ENCODE peak calls at places on chromosome 4, in eight cellular contexts. Z is cardiac muscle cell, S is tibial nerve, G is osteocyte, O is kidney epithelial cell, I is natural killer cell, N is body of pancreas, K is transverse colon. P is an unnamed sample.

GRCh38 chr4:150127757-150128156 is 49.5 kb downstream of the DCLK2 start:
- DNase-seq in I (no peak), K (no peak), O (no peak), G (no peak), S (no peak), N (no peak), Z (no peak), P (no peak)

GRCh38 chr4:1290165-1290977 is 680 bp downstream of the MAEA start:
- DNase-seq in O (no peak), G (peak), K (peak), S (no peak), Z (peak), N (peak), I (no peak), P (no peak)

GRCh38 chr4:39745920-39746319 is 48.0 kb downstream of the UBE2K start:
- DNase-seq in I (no peak), G (no peak), S (no peak), N (no peak), K (no peak), Z (no peak), O (no peak), P (no peak)

GRCh38 chr4:87555751-87556619 is 26.8 kb upstream of the SPARCL1 start:
- DNase-seq in K (no peak), S (no peak), N (no peak), Z (no peak), I (no peak), O (peak), G (no peak), P (no peak)

GRCh38 chr4:19947349-19947748 is 304.4 kb upstream of the SLIT2 start:
- DNase-seq in G (no peak), Z (no peak), K (no peak), S (no peak), I (no peak), N (no peak), O (no peak), P (no peak)

GRCh38 chr4:143482753-143483362 is 30.6 kb upstream of the SMARCA5 start:
- DNase-seq in S (peak), I (no peak), K (no peak), G (no peak), Z (peak), N (peak), O (no peak), P (no peak)

GRCh38 chr4:124183926-124184325 is 528.6 kb downstream of the ANKRD50 start:
- DNase-seq in O (no peak), S (no peak), I (no peak), N (no peak), K (no peak), Z (no peak), G (no peak), P (no peak)

GRCh38 chr4:133866328-133866699 is 335.3 kb downstream of the PABPC4L start:
- DNase-seq in G (no peak), K (no peak), O (peak), S (no peak), N (no peak), Z (no peak), I (no peak), P (no peak)

GRCh38 chr4:184395451-184395917 is 78.9 kb downstream of the IRF2 start:
- DNase-seq in O (no peak), S (no peak), K (no peak), I (no peak), G (no peak), Z (no peak), N (no peak), P (no peak)

GRCh38 chr4:26647523-26648224 is 63.8 kb downstream of the TBC1D19 start:
- DNase-seq in N (no peak), Z (no peak), O (no peak), S (no peak), I (no peak), K (no peak), G (no peak), P (no peak)

GRCh38 chr4:107977966-107978705 is 11.6 kb upstream of the HADH start:
- DNase-seq in O (no peak), S (no peak), N (no peak), Z (no peak), I (no peak), G (no peak), K (no peak), P (no peak)

GRCh38 chr4:119661231-119661630 is 32.6 kb upstream of the PDE5A start:
- DNase-seq in N (no peak), I (no peak), G (no peak), O (no peak), K (no peak), S (no peak), Z (no peak), P (no peak)

GRCh38 chr4:168811793-168812651 is 198.0 kb downstream of the CBR4 start:
- DNase-seq in N (no peak), I (no peak), K (no peak), Z (no peak), O (no peak), S (no peak), G (no peak), P (no peak)

GRCh38 chr4:4763815-4764202 is 95.7 kb upstream of the MSX1 start:
- DNase-seq in K (no peak), Z (no peak), S (no peak), N (no peak), O (no peak), I (no peak), G (no peak), P (no peak)

GRCh38 chr4:126939401-126939800 is 693.4 kb upstream of the INTU start:
- DNase-seq in G (no peak), O (peak), Z (no peak), K (no peak), N (no peak), I (no peak), S (no peak), P (no peak)

GRCh38 chr4:83855044-83855443 is 319.1 kb downstream of the GPAT3 start:
- DNase-seq in K (no peak), S (no peak), I (no peak), N (no peak), O (peak), Z (no peak), G (no peak), P (no peak)

GRCh38 chr4:60384475-60384874 is 815.7 kb upstream of the ADGRL3 start:
- DNase-seq in N (no peak), O (no peak), S (no peak), G (no peak), K (no peak), I (no peak), Z (no peak), P (no peak)

GRCh38 chr4:178937130-178937529 is 1494.9 kb upstream of the AGA start:
- DNase-seq in G (no peak), I (no peak), O (no peak), S (no peak), N (no peak), Z (no peak), K (no peak), P (no peak)

GRCh38 chr4:1300466-1301455 is 11.1 kb downstream of the MAEA start:
- DNase-seq in K (peak), I (no peak), O (no peak), S (peak), G (no peak), N (no peak), Z (no peak), P (no peak)

GRCh38 chr4:1958276-1959103 is 50.3 kb downstream of the NELFA start:
- DNase-seq in N (no peak), O (no peak), Z (no peak), I (no peak), S (no peak), G (no peak), K (no peak), P (no peak)

GRCh38 chr4:26139310-26139924 is 181.4 kb upstream of the RBPJ start:
- DNase-seq in I (no peak), S (no peak), O (no peak), G (no peak), Z (no peak), N (no peak), K (no peak), P (no peak)

GRCh38 chr4:65050786-65051185 is 619.5 kb downstream of the EPHA5 start:
- DNase-seq in N (no peak), K (no peak), G (no peak), I (no peak), Z (no peak), S (no peak), O (no peak), P (no peak)

GRCh38 chr4:1623390-1623789 is 60.7 kb downstream of the FAM53A start:
- DNase-seq in K (no peak), I (no peak), S (no peak), N (no peak), Z (no peak), O (no peak), G (no peak), P (no peak)

GRCh38 chr4:3729188-3729884 is 36.8 kb upstream of the ADRA2C start:
- DNase-seq in I (no peak), K (no peak), O (no peak), G (no peak), S (no peak), Z (no peak), N (no peak), P (no peak)

GRCh38 chr4:6992728-6993655 is 50.2 kb upstream of the TADA2B start:
- DNase-seq in K (no peak), S (no peak), G (peak), Z (no peak), O (peak), N (peak), I (no peak), P (no peak)

GRCh38 chr4:168028568-168028967 is 63.8 kb upstream of the ANXA10 start:
- DNase-seq in K (no peak), S (no peak), G (no peak), I (no peak), Z (no peak), N (peak), O (no peak), P (no peak)

GRCh38 chr4:34720563-34720962 is 1523.8 kb downstream of the ARAP2 start:
- DNase-seq in Z (peak), N (no peak), K (no peak), S (no peak), G (no peak), O (peak), I (no peak), P (no peak)

GRCh38 chr4:150096625-150097024 is 18.4 kb downstream of the DCLK2 start:
- DNase-seq in S (no peak), O (no peak), N (no peak), G (no peak), I (no peak), K (no peak), Z (no peak), P (no peak)

GRCh38 chr4:26782168-26782829 is 78.3 kb upstream of the STIM2 start:
- DNase-seq in O (no peak), I (no peak), G (no peak), Z (no peak), N (no peak), K (no peak), S (no peak), P (no peak)

GRCh38 chr4:107619065-107619464 is 101.0 kb downstream of the PAPSS1 start:
- DNase-seq in S (peak), N (no peak), I (no peak), K (no peak), O (peak), G (no peak), Z (no peak), P (no peak)

GRCh38 chr4:142161093-142161492 is 524.7 kb downstream of the IL15 start:
- DNase-seq in N (no peak), S (no peak), I (no peak), Z (no peak), G (no peak), K (no peak), O (no peak), P (no peak)

GRCh38 chr4:31674313-31674947 is 954.3 kb downstream of the PCDH7 start:
- DNase-seq in N (no peak), Z (peak), I (no peak), G (no peak), O (no peak), S (no peak), K (no peak), P (no peak)

GRCh38 chr4:19776929-19777328 is 474.8 kb upstream of the SLIT2 start:
- DNase-seq in G (no peak), I (no peak), O (no peak), S (no peak), K (no peak), N (no peak), Z (no peak), P (no peak)

GRCh38 chr4:162682651-162683050 is 484.0 kb downstream of the NAF1 start:
- DNase-seq in K (no peak), Z (no peak), O (peak), G (no peak), N (no peak), S (no peak), I (no peak), P (no peak)

GRCh38 chr4:93346840-93347239 is 481.7 kb upstream of the ATOH1 start:
- DNase-seq in S (no peak), G (no peak), O (no peak), N (no peak), I (no peak), K (no peak), Z (no peak), P (no peak)

GRCh38 chr4:17385403-17385802 is 126.5 kb downstream of the QDPR start:
- DNase-seq in O (peak), S (no peak), Z (peak), K (no peak), I (no peak), N (no peak), G (no peak), P (no peak)

GRCh38 chr4:37604464-37604863 is 81.7 kb downstream of the RELL1 start:
- DNase-seq in Z (no peak), G (no peak), N (no peak), I (no peak), O (no peak), K (no peak), S (no peak), P (no peak)

GRCh38 chr4:122845066-122845465 is 18.4 kb downstream of the FGF2 start:
- DNase-seq in I (no peak), G (no peak), Z (no peak), N (no peak), K (no peak), S (no peak), O (no peak), P (no peak)

GRCh38 chr4:20253272-20253798 is 1.6 kb downstream of the SLIT2 start:
- DNase-seq in G (no peak), N (peak), Z (peak), I (no peak), S (no peak), K (no peak), O (no peak), P (no peak)

GRCh38 chr4:36316544-36317082 is 35.2 kb downstream of the DTHD1 start:
- DNase-seq in G (no peak), I (no peak), S (no peak), N (no peak), K (no peak), O (no peak), Z (no peak), P (no peak)

DNA sequence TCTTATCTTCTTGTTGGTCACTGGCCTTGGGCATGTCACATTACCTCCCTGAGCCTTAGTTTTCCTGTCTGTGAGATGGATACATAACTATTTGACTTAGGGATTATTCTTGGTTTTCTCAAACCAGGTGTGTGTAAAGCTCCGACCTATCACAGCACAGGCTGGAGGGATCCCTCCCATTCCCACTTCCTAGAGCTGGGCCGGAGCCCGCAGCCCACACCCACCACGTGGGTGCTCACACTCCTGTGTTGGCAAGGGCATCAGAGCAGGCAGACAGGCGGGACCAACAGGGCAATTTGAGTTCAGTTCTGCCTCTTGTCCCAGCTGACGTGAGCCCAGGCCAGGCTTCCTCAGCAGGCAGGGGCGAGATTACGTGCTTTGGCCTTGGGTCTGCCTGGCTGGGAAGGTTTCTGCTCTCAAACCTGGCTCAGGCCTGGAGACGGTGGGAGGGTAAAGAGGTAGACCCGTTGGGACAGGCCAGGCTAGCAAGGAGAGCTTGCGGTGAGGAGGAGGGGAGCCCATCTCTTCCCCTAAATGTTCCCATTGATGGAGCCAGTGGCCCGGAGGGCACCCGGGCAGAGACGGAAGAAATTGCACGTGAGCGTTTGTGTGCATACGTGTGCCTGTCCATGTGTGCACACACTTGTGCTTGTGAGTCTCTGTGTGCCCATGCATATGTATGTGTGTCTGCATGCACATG is 734 bp upstream of the SH3TC1 start:
- DNase-seq in S (no peak), I (no peak), G (no peak), N (peak), O (no peak), Z (no peak), K (peak), P (no peak)
- TF ChIP-seq CTCF in S (no peak), I (no peak), G (no peak), N (no peak), O (no peak), Z (no peak), K (no peak), P (no peak)

DNA sequence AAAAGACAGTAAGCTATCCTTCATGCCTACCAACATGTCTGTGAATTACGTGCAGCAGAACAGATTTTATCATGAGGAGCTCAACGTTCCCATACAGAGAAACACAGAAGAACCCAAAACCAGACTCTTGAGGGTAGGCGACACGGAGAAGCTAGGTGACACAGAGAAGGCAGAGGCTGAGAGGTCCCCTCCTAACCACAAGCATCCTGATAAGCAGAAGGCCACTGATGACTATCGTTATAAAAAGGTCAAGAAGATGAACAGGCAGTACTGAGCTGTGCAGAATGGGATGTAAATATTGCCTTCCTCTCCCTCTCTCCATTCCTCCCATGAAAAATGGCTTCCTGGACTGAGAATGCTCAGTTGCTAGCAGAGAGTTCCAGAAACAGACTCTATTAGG is 350.2 kb upstream of the BOD1L1 start:
- DNase-seq in O (no peak), N (no peak), K (no peak), S (no peak), I (no peak), Z (no peak), G (no peak), P (no peak)
- TF ChIP-seq CTCF in O (no peak), N (no peak), K (no peak), S (no peak), I (no peak), Z (no peak), G (no peak), P (no peak)

DNA sequence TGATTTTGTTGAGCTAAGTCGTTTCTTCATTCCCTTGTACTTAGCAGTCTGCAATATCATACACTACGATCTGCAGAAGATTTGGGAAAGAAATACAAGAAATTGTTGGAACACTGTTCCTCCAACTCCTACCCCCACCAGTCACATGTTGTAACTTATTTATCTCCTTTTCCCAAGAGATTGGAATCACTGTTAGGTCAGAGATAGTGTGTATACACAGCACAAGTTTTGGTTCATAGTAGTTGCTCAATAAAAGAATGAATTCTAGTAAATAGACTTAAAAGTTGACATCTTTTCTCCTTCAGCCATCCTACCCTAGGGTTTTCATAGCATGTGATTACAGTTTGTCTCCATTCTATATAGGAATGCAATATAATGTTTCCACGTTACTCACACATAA is 68.8 kb downstream of the ARFIP1 start:
- DNase-seq in I (no peak), N (no peak), Z (no peak), G (no peak), S (no peak), K (no peak), O (no peak), P (no peak)
- TF ChIP-seq CTCF in I (no peak), N (no peak), Z (no peak), G (no peak), S (no peak), K (no peak), O (no peak), P (no peak)

DNA sequence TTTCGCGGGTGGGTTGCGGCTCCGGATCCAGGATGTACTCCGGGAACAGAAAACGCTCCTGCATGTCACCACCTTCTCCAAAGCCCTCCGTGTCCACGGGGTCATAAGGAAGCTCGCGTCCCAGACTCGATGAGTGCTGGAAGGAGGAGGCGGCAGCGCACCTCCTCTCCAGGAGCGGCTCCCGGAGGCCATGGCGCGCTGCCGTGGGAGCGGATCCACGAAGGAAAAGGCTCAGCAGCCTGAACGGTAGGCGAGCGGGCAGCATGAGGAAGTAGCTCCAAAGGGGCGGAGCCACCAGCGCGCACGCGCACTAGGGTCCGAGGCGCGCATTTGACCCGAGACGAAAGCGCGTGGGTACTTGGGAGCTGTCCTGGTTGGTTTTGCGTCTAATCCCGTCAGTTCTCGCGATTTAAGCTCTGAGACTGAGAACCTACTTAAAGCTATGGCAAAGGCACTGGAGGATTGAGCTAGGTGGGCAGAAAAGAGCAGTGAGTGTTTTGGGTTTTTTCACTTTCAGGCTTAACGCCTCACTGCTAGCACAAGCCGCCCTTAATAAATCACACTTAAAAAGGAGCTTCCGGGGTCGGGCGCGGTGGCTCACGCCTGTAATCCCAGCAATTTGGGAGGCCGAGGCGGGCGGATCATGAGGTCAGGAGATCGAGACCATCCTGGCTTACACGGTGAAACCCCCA is at the start of gene NOA1:
- DNase-seq in S (peak), N (peak), K (peak), Z (peak), I (peak), G (peak), O (peak), P (peak)
- TF ChIP-seq CTCF in S (no peak), N (no peak), K (no peak), Z (no peak), I (no peak), G (no peak), O (no peak), P (no peak)